ENCODE peak calls at places on chromosomes 4 and X, in seven cellular contexts. One of them, this sample, is unnamed.

GRCh38 chrX:123186796-123187195 is 2.7 kb downstream of the GRIA3 start:
- DNase-seq in transverse colon: no peak
- DNase-seq in erythroblast: no peak
- DNase-seq in stomach: no peak
- DNase-seq in A549: no peak
- DNase-seq in K562: no peak
- DNase-seq in lower leg skin: no peak
- DNase-seq in this sample: no peak

GRCh38 chr4:141255016-141255415 is 34.3 kb downstream of the ZNF330 start:
- DNase-seq in stomach: no peak
- DNase-seq in transverse colon: no peak
- DNase-seq in K562: no peak
- DNase-seq in lower leg skin: no peak
- DNase-seq in A549: no peak
- DNase-seq in erythroblast: no peak
- DNase-seq in this sample: no peak

GRCh38 chr4:27154706-27155105 is 294.1 kb downstream of the STIM2 start:
- DNase-seq in erythroblast: no peak
- DNase-seq in transverse colon: no peak
- DNase-seq in K562: no peak
- DNase-seq in A549: no peak
- DNase-seq in stomach: no peak
- DNase-seq in lower leg skin: no peak
- DNase-seq in this sample: peak

GRCh38 chrX:23931149-23931604 is 23.4 kb downstream of the CXorf58 start:
- DNase-seq in lower leg skin: no peak
- DNase-seq in stomach: no peak
- DNase-seq in K562: no peak
- DNase-seq in A549: peak
- DNase-seq in erythroblast: peak
- DNase-seq in transverse colon: no peak
- DNase-seq in this sample: no peak

GRCh38 chr4:176793060-176793605 is 411 bp upstream of the VEGFC start:
- DNase-seq in erythroblast: no peak
- DNase-seq in lower leg skin: peak
- DNase-seq in transverse colon: no peak
- DNase-seq in A549: no peak
- DNase-seq in K562: no peak
- DNase-seq in stomach: no peak
- DNase-seq in this sample: no peak

GRCh38 chr4:158193171-158193749 is 17.0 kb upstream of the TMEM144 start:
- DNase-seq in transverse colon: no peak
- DNase-seq in A549: peak
- DNase-seq in K562: peak
- DNase-seq in stomach: no peak
- DNase-seq in lower leg skin: no peak
- DNase-seq in erythroblast: peak
- DNase-seq in this sample: no peak

GRCh38 chr4:145546556-145546955 is 64.9 kb downstream of the SMAD1 start:
- DNase-seq in stomach: no peak
- DNase-seq in transverse colon: no peak
- DNase-seq in lower leg skin: no peak
- DNase-seq in K562: no peak
- DNase-seq in erythroblast: no peak
- DNase-seq in A549: no peak
- DNase-seq in this sample: no peak

GRCh38 chrX:68114573-68115199 is 318.6 kb downstream of the OPHN1 start:
- DNase-seq in stomach: no peak
- DNase-seq in transverse colon: peak
- DNase-seq in A549: peak
- DNase-seq in erythroblast: peak
- DNase-seq in K562: no peak
- DNase-seq in lower leg skin: no peak
- DNase-seq in this sample: peak

GRCh38 chr4:103478729-103479128 is 241.1 kb downstream of the TACR3 start:
- DNase-seq in erythroblast: no peak
- DNase-seq in stomach: no peak
- DNase-seq in lower leg skin: no peak
- DNase-seq in K562: no peak
- DNase-seq in transverse colon: no peak
- DNase-seq in A549: no peak
- DNase-seq in this sample: no peak

GRCh38 chrX:53088136-53088974 is 5.6 kb upstream of the KANTR start:
- DNase-seq in A549: peak
- DNase-seq in erythroblast: peak
- DNase-seq in transverse colon: peak
- DNase-seq in lower leg skin: peak
- DNase-seq in stomach: peak
- DNase-seq in K562: no peak
- DNase-seq in this sample: no peak

GRCh38 chrX:39331062-39331704 is 529.9 kb downstream of the MID1IP1 start:
- DNase-seq in erythroblast: no peak
- DNase-seq in lower leg skin: no peak
- DNase-seq in K562: no peak
- DNase-seq in transverse colon: no peak
- DNase-seq in A549: no peak
- DNase-seq in stomach: no peak
- DNase-seq in this sample: no peak

GRCh38 chrX:112846787-112847186 is 6.2 kb upstream of the AMOT start:
- DNase-seq in transverse colon: no peak
- DNase-seq in K562: no peak
- DNase-seq in lower leg skin: no peak
- DNase-seq in stomach: no peak
- DNase-seq in erythroblast: no peak
- DNase-seq in A549: no peak
- DNase-seq in this sample: no peak

GRCh38 chrX:68917799-68918198 is 89.0 kb downstream of the EFNB1 start:
- DNase-seq in stomach: no peak
- DNase-seq in lower leg skin: no peak
- DNase-seq in K562: no peak
- DNase-seq in A549: no peak
- DNase-seq in erythroblast: no peak
- DNase-seq in transverse colon: no peak
- DNase-seq in this sample: no peak

GRCh38 chrX:2928583-2929434 is at the start of gene ARSD:
- DNase-seq in erythroblast: peak
- DNase-seq in lower leg skin: peak
- DNase-seq in A549: peak
- DNase-seq in stomach: peak
- DNase-seq in K562: no peak
- DNase-seq in transverse colon: peak
- DNase-seq in this sample: peak

GRCh38 chr4:51906167-51906647 is 63.3 kb downstream of the DCUN1D4 start:
- DNase-seq in erythroblast: no peak
- DNase-seq in lower leg skin: no peak
- DNase-seq in transverse colon: no peak
- DNase-seq in A549: no peak
- DNase-seq in K562: no peak
- DNase-seq in stomach: no peak
- DNase-seq in this sample: no peak

GRCh38 chrX:124257924-124258706 is 74.3 kb upstream of the TEX13D start:
- DNase-seq in A549: no peak
- DNase-seq in transverse colon: no peak
- DNase-seq in lower leg skin: no peak
- DNase-seq in K562: no peak
- DNase-seq in erythroblast: no peak
- DNase-seq in stomach: no peak
- DNase-seq in this sample: no peak

GRCh38 chr4:184282895-184283654 is 65.4 kb upstream of the ENPP6 start:
- DNase-seq in A549: no peak
- DNase-seq in stomach: no peak
- DNase-seq in erythroblast: no peak
- DNase-seq in transverse colon: peak
- DNase-seq in lower leg skin: no peak
- DNase-seq in K562: no peak
- DNase-seq in this sample: no peak
- TF ChIP-seq POLR2A in A549: no peak
- TF ChIP-seq POLR2A in stomach: no peak
- TF ChIP-seq POLR2A in erythroblast: no peak
- TF ChIP-seq POLR2A in transverse colon: no peak
- TF ChIP-seq POLR2A in lower leg skin: no peak
- TF ChIP-seq POLR2A in K562: no peak
- TF ChIP-seq POLR2A in this sample: no peak

DNA sequence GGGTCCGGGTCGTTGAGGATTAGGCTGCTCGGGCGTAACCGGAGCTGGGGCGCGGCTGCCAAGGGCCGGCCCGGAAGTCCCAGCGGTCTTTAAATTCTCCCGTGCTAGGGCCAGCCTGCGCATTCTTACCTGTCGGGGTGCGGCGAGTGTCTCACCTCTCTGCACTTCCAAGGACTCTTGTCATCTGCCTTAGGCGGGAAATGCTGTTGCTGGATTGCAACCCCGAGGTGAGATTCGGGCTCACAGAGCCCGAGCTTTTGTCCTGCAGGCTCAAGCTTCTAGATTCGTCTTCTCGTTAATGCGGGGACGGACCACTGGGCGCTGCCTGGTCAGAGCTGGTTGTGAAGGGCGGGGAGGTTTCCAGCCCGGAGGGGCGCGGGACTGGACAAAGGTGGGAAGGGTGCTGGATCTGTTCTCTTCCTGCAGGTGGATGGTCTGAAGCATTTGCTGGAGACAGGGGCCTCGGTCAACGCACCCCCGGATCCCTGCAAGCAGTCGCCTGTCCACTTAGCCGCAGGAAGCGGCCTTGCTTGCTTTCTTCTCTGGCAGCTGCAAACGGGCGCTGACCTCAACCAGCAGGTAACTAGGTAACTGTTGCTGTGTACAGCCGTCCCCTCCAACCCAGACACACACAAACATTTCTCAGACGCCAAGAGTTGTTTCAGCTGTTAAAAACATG is at the start of gene ANKRD37:
- DNase-seq in transverse colon: peak
- DNase-seq in K562: peak
- DNase-seq in lower leg skin: no peak
- DNase-seq in A549: peak
- DNase-seq in erythroblast: no peak
- DNase-seq in stomach: peak
- DNase-seq in this sample: no peak
- TF ChIP-seq POLR2A in transverse colon: peak
- TF ChIP-seq POLR2A in K562: no peak
- TF ChIP-seq POLR2A in lower leg skin: no peak
- TF ChIP-seq POLR2A in A549: no peak
- TF ChIP-seq POLR2A in erythroblast: no peak
- TF ChIP-seq POLR2A in stomach: no peak
- TF ChIP-seq POLR2A in this sample: peak

DNA sequence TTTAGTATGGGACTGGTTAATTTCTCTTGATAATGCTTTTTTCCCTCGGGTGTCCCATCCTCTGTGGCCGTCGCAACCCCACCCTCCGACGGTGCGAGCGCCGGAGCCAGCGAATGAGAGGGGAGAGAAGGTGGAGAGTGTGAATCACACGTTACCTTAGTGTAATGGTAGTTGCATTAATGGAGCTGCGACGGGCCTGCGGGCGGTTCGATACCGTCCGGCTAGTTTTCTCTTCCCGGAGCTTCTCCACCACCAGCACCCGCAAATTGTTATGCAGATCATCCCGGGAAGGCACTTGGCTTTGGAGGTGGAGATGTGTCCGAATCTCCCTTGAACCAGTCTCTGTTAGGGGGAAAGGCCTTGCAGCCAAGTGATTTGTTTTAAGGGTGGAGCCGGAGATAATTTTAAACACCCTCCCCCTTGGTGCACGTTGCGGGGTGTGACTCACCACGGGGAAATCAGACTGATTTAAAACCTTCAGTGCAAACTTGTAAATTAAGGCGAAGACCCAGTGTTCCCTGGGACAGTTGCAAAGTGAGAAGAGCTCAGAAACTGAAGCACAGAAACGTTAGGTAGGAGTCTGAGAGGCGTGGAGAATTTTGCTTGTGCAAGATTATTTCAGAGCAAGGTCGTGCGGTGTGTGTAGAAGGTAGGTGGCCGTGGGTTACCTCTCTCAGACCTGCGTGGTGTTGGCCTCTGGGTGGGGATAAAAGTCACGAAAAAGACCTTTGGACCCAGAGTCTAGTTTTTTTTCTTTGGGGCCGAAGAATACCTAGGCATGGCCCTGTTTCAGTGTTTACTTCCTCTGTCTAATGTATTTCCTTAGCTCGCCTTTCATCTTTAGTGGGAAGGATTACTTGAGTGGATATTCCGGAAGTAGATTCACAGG is 1.3 kb downstream of the AFF1 start:
- DNase-seq in erythroblast: peak
- DNase-seq in stomach: peak
- DNase-seq in lower leg skin: peak
- DNase-seq in A549: peak
- DNase-seq in K562: peak
- DNase-seq in transverse colon: peak
- DNase-seq in this sample: peak
- TF ChIP-seq POLR2A in erythroblast: peak
- TF ChIP-seq POLR2A in stomach: no peak
- TF ChIP-seq POLR2A in lower leg skin: no peak
- TF ChIP-seq POLR2A in A549: peak
- TF ChIP-seq POLR2A in K562: peak
- TF ChIP-seq POLR2A in transverse colon: peak
- TF ChIP-seq POLR2A in this sample: peak

GRCh38 chrX:48958635-48959094 is 1.3 kb upstream of the OTUD5 start:
- DNase-seq in transverse colon: peak
- DNase-seq in erythroblast: peak
- DNase-seq in stomach: peak
- DNase-seq in lower leg skin: no peak
- DNase-seq in K562: no peak
- DNase-seq in A549: peak
- DNase-seq in this sample: no peak

GRCh38 chrX:48957477-48957826 is at the start of gene OTUD5:
- DNase-seq in A549: no peak
- DNase-seq in lower leg skin: no peak
- DNase-seq in stomach: no peak
- DNase-seq in transverse colon: no peak
- DNase-seq in K562: peak
- DNase-seq in erythroblast: no peak
- DNase-seq in this sample: no peak

GRCh38 chrX:48957827-48958634 is 624 bp upstream of the OTUD5 start:
- DNase-seq in erythroblast: peak
- DNase-seq in transverse colon: peak
- DNase-seq in stomach: peak
- DNase-seq in K562: peak
- DNase-seq in A549: peak
- DNase-seq in lower leg skin: peak
- DNase-seq in this sample: peak

GRCh38 chrX:48960291-48960690 is 2.9 kb upstream of the OTUD5 start:
- DNase-seq in lower leg skin: no peak
- DNase-seq in transverse colon: peak
- DNase-seq in A549: no peak
- DNase-seq in erythroblast: peak
- DNase-seq in K562: no peak
- DNase-seq in stomach: no peak
- DNase-seq in this sample: no peak

DNA sequence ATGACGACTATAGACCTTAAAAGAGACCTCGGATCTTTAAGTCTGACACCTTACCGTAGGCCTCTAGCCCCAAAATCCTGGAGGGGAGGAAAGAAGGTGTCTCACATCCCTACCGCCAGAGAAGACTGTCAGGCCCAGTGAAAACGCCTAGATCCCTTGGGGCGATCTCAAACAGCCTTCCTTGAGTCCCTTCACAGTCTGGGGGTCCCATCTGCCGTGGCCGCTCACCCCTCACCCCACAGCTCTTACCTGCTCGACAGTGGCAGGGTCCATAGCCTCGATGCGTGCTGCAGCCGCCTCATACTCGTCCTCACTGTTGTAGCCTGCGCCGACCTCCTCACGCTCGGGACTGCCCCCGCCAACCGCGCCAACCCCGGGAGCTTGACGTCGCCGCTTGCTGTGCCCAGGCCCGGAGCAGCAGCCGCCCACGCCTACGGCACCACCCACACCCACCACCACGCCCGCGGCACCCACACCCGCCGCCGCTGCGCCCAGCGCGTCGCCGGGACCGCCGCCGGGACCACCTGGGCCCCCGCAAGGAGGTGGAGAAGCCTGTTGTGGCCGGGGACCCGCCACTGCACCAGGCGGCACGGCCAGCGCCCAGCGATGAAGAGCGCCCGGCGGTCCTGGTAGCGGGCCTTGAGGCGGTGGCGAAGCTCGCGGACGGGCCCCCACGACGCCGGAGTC is 536 bp downstream of the OTUD5 start:
- DNase-seq in stomach: peak
- DNase-seq in erythroblast: peak
- DNase-seq in A549: no peak
- DNase-seq in K562: peak
- DNase-seq in lower leg skin: no peak
- DNase-seq in transverse colon: peak
- DNase-seq in this sample: no peak
- TF ChIP-seq POLR2A in stomach: no peak
- TF ChIP-seq POLR2A in erythroblast: no peak
- TF ChIP-seq POLR2A in A549: no peak
- TF ChIP-seq POLR2A in K562: no peak
- TF ChIP-seq POLR2A in lower leg skin: no peak
- TF ChIP-seq POLR2A in transverse colon: no peak
- TF ChIP-seq POLR2A in this sample: no peak

This sample was measured in H54.